ENCODE peak calls at places on chromosomes 1 and 21, in seven cellular contexts. V is neural crest cell; A is CD14-positive monocyte; B is A549; F is CD8-positive, alpha-beta T cell; N is PC-9; E is H1. H is an unnamed sample.

GRCh38 chr1:31745071-31745897 is 18.9 kb downstream of the ADGRB2 start:
- DNase-seq in V (peak; percentile 65), A (no peak), B (peak; percentile 54), F (peak; percentile 16), N (peak; percentile 68), E (peak; percentile 88), H (peak; percentile 59)

GRCh38 chr1:151556052-151556451 is 15.9 kb downstream of the TUFT1 start:
- DNase-seq in V (no peak), A (no peak), B (no peak), F (no peak), N (no peak), E (no peak), H (no peak)

GRCh38 chr1:204495078-204495753 is 611 bp upstream of the PIK3C2B start:
- DNase-seq in V (no peak), A (no peak), B (no peak), F (no peak), N (no peak), E (no peak), H (no peak)

GRCh38 chr1:228278432-228278941 is 70.6 kb downstream of the OBSCN start:
- DNase-seq in V (no peak), A (peak; percentile 37), B (no peak), F (no peak), N (no peak), E (no peak), H (no peak)

GRCh38 chr1:19157653-19158052 is 52.4 kb downstream of the UBR4 start:
- DNase-seq in V (no peak), A (no peak), B (no peak), F (no peak), N (no peak), E (no peak), H (no peak)

GRCh38 chr1:115179397-115179835 is 90.1 kb upstream of the TSPAN2 start:
- DNase-seq in V (no peak), A (no peak), B (peak; percentile 89), F (no peak), N (peak; percentile 92), E (no peak), H (no peak)

GRCh38 chr1:153770812-153771211 is 4.4 kb upstream of the SLC27A3 start:
- DNase-seq in V (no peak), A (no peak), B (no peak), F (no peak), N (no peak), E (no peak), H (no peak)

GRCh38 chr1:64973061-64973647 is 6.8 kb upstream of the JAK1 start:
- DNase-seq in V (no peak), A (no peak), B (no peak), F (no peak), N (no peak), E (no peak), H (no peak)

GRCh38 chr1:214331827-214332423 is 51.0 kb downstream of the SMYD2 start:
- DNase-seq in V (peak; percentile 65), A (no peak), B (peak; percentile 57), F (peak; percentile 17), N (peak; percentile 38), E (peak; percentile 85), H (no peak)

GRCh38 chr1:217134857-217135568 is 411.8 kb upstream of the ESRRG start:
- DNase-seq in V (peak; percentile 2), A (peak; percentile 41), B (peak; percentile 14), F (no peak), N (no peak), E (peak; percentile 73), H (no peak)

GRCh38 chr1:247277211-247277610 is 21.3 kb downstream of the VN1R5 start:
- DNase-seq in V (no peak), A (no peak), B (no peak), F (no peak), N (no peak), E (no peak), H (no peak)

GRCh38 chr1:2290171-2290578 is 62.1 kb downstream of the SKI start:
- DNase-seq in V (no peak), A (no peak), B (no peak), F (no peak), N (no peak), E (no peak), H (no peak)

GRCh38 chr1:46034601-46035516 is 97.6 kb downstream of the PIK3R3 start:
- DNase-seq in V (no peak), A (no peak), B (no peak), F (no peak), N (no peak), E (no peak), H (no peak)
- TF ChIP-seq CTCF in V (no peak), A (no peak), B (no peak), F (no peak), N (no peak), E (peak; percentile 19), H (no peak)

DNA sequence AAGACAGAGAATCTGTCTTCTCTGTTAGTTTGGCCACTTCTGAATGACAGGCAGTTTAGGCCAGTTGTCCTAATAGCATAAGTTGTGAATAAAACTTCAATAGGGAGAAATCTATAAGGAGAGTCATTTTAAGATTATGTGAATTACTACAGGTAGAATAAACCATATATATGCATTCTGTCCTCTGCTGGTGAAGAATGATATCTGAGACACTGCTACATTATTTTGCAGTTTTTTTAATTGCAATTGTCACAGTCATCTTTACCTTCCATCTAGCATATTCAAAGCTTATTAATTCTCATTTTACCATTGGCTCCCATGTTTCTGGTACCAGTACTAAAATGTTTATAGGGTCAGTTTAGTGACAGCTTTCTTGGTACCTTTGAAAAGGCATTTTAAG is 519.6 kb upstream of the DEPDC1 start:
- DNase-seq in V (no peak), A (no peak), B (no peak), F (no peak), N (no peak), E (no peak), H (no peak)
- TF ChIP-seq CTCF in V (peak; percentile 26), A (no peak), B (no peak), F (no peak), N (peak; percentile 33), E (no peak), H (no peak)

DNA sequence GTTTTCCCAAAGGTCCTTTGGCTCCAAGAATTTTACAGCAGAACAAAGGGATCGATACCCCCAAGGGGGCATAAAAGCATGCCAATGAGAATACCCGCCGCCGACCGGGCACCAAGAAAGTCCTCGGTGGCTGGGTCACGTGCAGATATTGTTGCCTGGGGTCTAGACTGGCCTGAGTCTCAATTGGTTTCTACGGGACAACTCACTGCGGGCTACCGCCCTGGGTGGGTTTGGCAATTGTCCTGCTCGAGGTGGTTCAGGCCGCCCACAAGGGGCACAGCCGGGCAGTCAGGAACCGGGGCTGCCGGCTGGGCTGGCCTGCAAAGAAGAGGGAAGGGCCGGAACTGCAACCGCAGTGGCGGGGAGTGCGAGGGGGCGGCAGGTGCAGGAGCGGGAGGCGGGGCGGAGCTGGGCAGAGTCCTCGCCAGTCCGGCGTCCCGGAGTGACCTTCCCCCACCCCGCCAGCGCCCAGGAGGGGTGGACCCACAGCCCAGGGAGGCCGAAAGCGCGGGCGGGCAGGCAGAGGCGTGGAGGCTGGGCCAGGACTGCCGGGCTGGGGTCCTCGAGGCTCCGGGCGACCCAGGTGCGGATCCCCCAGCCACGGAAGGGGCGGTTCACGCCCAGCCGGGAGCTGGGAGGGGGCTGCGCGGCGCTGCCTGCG is 926 bp upstream of the ATP1B1 start:
- DNase-seq in V (no peak), A (no peak), B (peak; percentile 85), F (no peak), N (peak; percentile 97), E (peak; percentile 89), H (peak; percentile 79)
- TF ChIP-seq CTCF in V (peak; percentile 24), A (no peak), B (no peak), F (no peak), N (no peak), E (no peak), H (no peak)

DNA sequence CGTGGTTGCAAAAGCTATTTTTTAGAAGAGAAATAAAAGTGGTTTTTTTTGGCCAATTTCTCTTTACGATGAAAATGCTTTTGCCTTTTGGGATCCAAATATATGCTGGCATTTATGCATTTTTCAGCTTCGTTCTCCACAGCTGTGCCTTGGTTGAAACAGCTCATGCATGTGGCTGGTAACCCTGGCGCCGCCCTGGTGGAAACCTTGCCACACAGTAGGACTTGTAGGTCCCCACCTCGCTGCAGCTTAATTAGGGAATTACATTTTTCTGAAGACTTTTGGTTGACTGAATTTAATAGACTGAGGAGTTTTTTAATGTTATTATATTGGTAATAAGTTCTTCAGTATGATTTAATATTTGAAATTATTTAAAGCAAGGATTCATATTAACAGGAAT is 12.7 kb upstream of the PCP4 start:
- DNase-seq in V (no peak), A (no peak), B (no peak), F (no peak), N (no peak), E (no peak), H (no peak)
- TF ChIP-seq CTCF in V (no peak), A (no peak), B (no peak), F (no peak), N (no peak), E (peak; percentile 42), H (no peak)

H was measured in progenitor cell of endocrine pancreas.